ENCODE peak calls at places on chromosomes 12 and 14, in four cellular contexts. One of them, this sample, is unnamed.

GRCh38 chr12:91108196-91108595 is 3.1 kb downstream of the LUM start:
- DNase-seq in mucosa of gallbladder: no peak
- DNase-seq in GM23248: peak
- DNase-seq in ACHN: no peak
- DNase-seq in this sample: no peak

GRCh38 chr14:101503431-101504095 is 57.7 kb upstream of the DIO3 start:
- DNase-seq in mucosa of gallbladder: no peak
- DNase-seq in GM23248: no peak
- DNase-seq in ACHN: no peak
- DNase-seq in this sample: peak

GRCh38 chr12:46675736-46676135 is 150.1 kb downstream of the SLC38A4 start:
- DNase-seq in mucosa of gallbladder: no peak
- DNase-seq in GM23248: peak
- DNase-seq in ACHN: peak
- DNase-seq in this sample: peak

GRCh38 chr14:68468437-68469207 is 324.2 kb downstream of the ZFP36L1 start:
- DNase-seq in mucosa of gallbladder: no peak
- DNase-seq in GM23248: peak
- DNase-seq in ACHN: no peak
- DNase-seq in this sample: peak

GRCh38 chr14:61472801-61473376 is 151.5 kb downstream of the PRKCH start:
- DNase-seq in mucosa of gallbladder: no peak
- DNase-seq in GM23248: peak
- DNase-seq in ACHN: no peak
- DNase-seq in this sample: no peak

GRCh38 chr12:29744365-29744764 is 39.4 kb downstream of the TMTC1 start:
- DNase-seq in mucosa of gallbladder: no peak
- DNase-seq in GM23248: no peak
- DNase-seq in ACHN: no peak
- DNase-seq in this sample: no peak

GRCh38 chr14:55585854-55586253 is 5.8 kb downstream of the KTN1 start:
- DNase-seq in mucosa of gallbladder: no peak
- DNase-seq in GM23248: peak
- DNase-seq in ACHN: no peak
- DNase-seq in this sample: no peak

GRCh38 chr14:104638927-104639450 is 34.4 kb upstream of the TMEM179 start:
- DNase-seq in mucosa of gallbladder: no peak
- DNase-seq in GM23248: no peak
- DNase-seq in ACHN: no peak
- DNase-seq in this sample: no peak

GRCh38 chr12:127273621-127274020 is 993.3 kb upstream of the TMEM132C start:
- DNase-seq in mucosa of gallbladder: no peak
- DNase-seq in GM23248: peak
- DNase-seq in ACHN: peak
- DNase-seq in this sample: no peak

GRCh38 chr12:53743277-53744129 is 8.3 kb downstream of the CISTR start:
- DNase-seq in mucosa of gallbladder: peak
- DNase-seq in GM23248: peak
- DNase-seq in ACHN: peak
- DNase-seq in this sample: peak

GRCh38 chr12:13084898-13085640 is 18.4 kb downstream of the GSG1 start:
- DNase-seq in mucosa of gallbladder: no peak
- DNase-seq in GM23248: no peak
- DNase-seq in ACHN: no peak
- DNase-seq in this sample: no peak

GRCh38 chr14:101573289-101573688 is 12.0 kb downstream of the DIO3 start:
- DNase-seq in mucosa of gallbladder: no peak
- DNase-seq in GM23248: no peak
- DNase-seq in ACHN: no peak
- DNase-seq in this sample: peak

GRCh38 chr14:72780771-72781170 is 113.1 kb downstream of the DPF3 start:
- DNase-seq in mucosa of gallbladder: peak
- DNase-seq in GM23248: peak
- DNase-seq in ACHN: no peak
- DNase-seq in this sample: no peak

GRCh38 chr14:70080081-70080480 is 108.7 kb downstream of the SLC8A3 start:
- DNase-seq in mucosa of gallbladder: no peak
- DNase-seq in GM23248: no peak
- DNase-seq in ACHN: no peak
- DNase-seq in this sample: no peak

GRCh38 chr12:49233842-49234526 is 30.9 kb upstream of the TUBA1C start:
- DNase-seq in mucosa of gallbladder: peak
- DNase-seq in GM23248: no peak
- DNase-seq in ACHN: no peak
- DNase-seq in this sample: peak

GRCh38 chr14:26873556-26873955 is 275.7 kb upstream of the NOVA1 start:
- DNase-seq in mucosa of gallbladder: no peak
- DNase-seq in GM23248: no peak
- DNase-seq in ACHN: no peak
- DNase-seq in this sample: no peak

GRCh38 chr12:15996254-15996653 is 85.1 kb downstream of the DERA start:
- DNase-seq in mucosa of gallbladder: peak
- DNase-seq in GM23248: peak
- DNase-seq in ACHN: peak
- DNase-seq in this sample: no peak

GRCh38 chr14:49464885-49465284 is 121.3 kb downstream of the RPS29 start:
- DNase-seq in mucosa of gallbladder: no peak
- DNase-seq in GM23248: peak
- DNase-seq in ACHN: peak
- DNase-seq in this sample: no peak

GRCh38 chr12:12017798-12018197 is 52.9 kb upstream of the BCL2L14 start:
- DNase-seq in mucosa of gallbladder: no peak
- DNase-seq in GM23248: no peak
- DNase-seq in ACHN: no peak
- DNase-seq in this sample: no peak

GRCh38 chr12:122116707-122117535 is 38.4 kb downstream of the MLXIP start:
- DNase-seq in mucosa of gallbladder: no peak
- DNase-seq in GM23248: no peak
- DNase-seq in ACHN: no peak
- DNase-seq in this sample: peak

GRCh38 chr12:10189653-10190052 is 10.8 kb downstream of the TMEM52B start:
- DNase-seq in mucosa of gallbladder: no peak
- DNase-seq in GM23248: peak
- DNase-seq in ACHN: no peak
- DNase-seq in this sample: no peak

GRCh38 chr14:68950111-68950510 is 29.0 kb downstream of the ACTN1 start:
- DNase-seq in mucosa of gallbladder: no peak
- DNase-seq in GM23248: peak
- DNase-seq in ACHN: no peak
- DNase-seq in this sample: no peak

This sample was measured in kidney.